ENCODE peak calls at places on chromosomes 7 and 10, in four cellular contexts. J is K562, X is HepG2, L is H1. B is an unnamed sample.

GRCh38 chr10:133283931-133284330 is 7.3 kb upstream of the ADAM8 start:
- DNase-seq in J (no peak), X (no peak), L (no peak), B (no peak)

GRCh38 chr7:8605227-8605626 is 171.8 kb downstream of the NXPH1 start:
- DNase-seq in J (no peak), X (no peak), L (no peak), B (no peak)

GRCh38 chr10:79406683-79407396 is 38.6 kb downstream of the ZCCHC24 start:
- DNase-seq in J (no peak), X (no peak), L (no peak), B (no peak)

GRCh38 chr10:57983226-57983870 is 284.3 kb downstream of the IPMK start:
- DNase-seq in J (no peak), X (no peak), L (no peak), B (no peak)

GRCh38 chr7:115548756-115549155 is 481.8 kb downstream of the TFEC start:
- DNase-seq in J (no peak), X (no peak), L (no peak), B (no peak)

GRCh38 chr7:107035446-107035845 is 9.1 kb upstream of the PRKAR2B start:
- DNase-seq in J (peak), X (no peak), L (no peak), B (peak)

GRCh38 chr7:8136331-8136730 is 125.6 kb downstream of the ICA1 start:
- DNase-seq in J (no peak), X (no peak), L (no peak), B (no peak)

GRCh38 chr7:128217030-128217805 is 23.9 kb upstream of the LEP start:
- DNase-seq in J (peak), X (no peak), L (no peak), B (no peak)

GRCh38 chr7:39709768-39710291 is 86.5 kb downstream of the RALA start:
- DNase-seq in J (no peak), X (no peak), L (no peak), B (no peak)

GRCh38 chr10:30813872-30814471 is 184.4 kb upstream of the LYZL2 start:
- DNase-seq in J (no peak), X (no peak), L (no peak), B (no peak)

GRCh38 chr7:158361326-158361946 is 226.2 kb downstream of the PTPRN2 start:
- DNase-seq in J (no peak), X (no peak), L (peak), B (no peak)
- TF ChIP-seq PHF8 in J (no peak), X (no peak), L (no peak), B (no peak)

DNA sequence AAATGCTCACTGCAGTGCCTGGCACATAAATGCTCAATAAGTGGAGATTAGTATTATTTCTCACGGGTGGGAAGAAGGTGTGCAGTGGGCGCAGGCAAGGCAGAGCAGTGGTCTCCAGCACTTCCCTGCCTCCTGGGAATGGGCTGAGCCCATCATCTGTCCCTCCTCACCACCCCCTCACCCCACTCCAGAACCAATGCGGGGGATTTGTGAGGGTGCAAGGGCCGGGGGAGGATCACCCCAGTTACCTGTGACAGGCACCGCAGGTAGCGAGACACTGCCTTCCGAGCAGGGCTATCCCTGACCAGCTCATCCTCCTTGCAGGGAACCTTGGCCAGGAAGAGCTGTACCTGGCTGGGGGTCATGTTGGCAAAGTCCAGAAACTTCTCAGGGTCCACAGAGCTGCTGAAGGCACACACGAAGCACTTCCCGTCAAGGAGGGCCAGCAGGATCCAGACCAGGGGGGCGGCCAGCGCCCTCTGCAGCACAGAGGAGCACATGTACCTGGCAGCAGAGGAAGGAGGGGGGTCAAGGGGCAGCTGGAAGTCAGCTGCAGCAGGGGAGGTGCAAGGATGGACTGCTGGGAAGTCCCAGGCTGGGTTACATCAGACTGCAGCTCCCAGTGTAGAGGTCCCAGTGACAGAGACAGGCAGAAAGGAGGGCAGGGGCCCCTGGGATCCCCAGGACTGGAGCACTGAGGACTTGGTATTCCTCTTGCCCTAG is 2.8 kb downstream of the CALHM3 start:
- DNase-seq in J (peak), X (no peak), L (no peak), B (no peak)
- TF ChIP-seq RFX5 in J (no peak), X (no peak), L (no peak), B (no peak)

DNA sequence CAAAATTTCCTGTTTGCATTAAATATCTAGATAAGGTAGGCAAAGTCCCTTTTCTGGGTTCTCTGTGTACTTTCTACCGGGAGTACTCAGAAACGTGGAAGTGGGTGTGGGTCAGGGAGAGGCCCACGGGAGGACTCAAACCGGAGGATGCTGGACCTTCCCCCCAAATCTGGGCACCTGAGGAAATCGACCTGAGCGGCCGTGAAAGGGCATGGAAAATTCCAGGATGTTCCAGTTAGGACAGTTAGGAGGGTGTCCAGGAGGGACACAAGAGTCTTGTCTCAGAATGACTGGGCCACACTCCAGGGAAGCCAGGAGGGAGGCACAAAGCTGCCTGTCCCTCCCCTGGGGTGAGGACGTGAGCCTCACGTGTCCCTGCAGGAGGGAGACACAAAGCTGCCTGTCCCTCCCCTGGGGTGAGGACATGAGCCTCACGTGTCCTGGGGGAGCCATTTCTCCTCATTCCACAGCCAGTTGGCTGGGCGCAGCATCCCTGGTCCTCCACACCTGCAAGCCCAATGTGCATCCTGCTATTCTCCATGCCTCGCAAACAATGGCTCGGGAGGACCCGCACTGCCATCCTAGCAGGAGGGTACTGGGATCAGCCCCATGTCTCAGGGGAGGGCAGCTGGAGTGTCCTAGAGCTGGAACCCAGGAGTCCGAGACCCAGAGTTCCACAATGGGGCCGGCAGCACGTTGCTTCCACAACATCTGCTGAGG is 190.5 kb upstream of the PPP2R2D start:
- DNase-seq in J (no peak), X (no peak), L (no peak), B (no peak)
- TF ChIP-seq PHF8 in J (no peak), X (no peak), L (no peak), B (no peak)

DNA sequence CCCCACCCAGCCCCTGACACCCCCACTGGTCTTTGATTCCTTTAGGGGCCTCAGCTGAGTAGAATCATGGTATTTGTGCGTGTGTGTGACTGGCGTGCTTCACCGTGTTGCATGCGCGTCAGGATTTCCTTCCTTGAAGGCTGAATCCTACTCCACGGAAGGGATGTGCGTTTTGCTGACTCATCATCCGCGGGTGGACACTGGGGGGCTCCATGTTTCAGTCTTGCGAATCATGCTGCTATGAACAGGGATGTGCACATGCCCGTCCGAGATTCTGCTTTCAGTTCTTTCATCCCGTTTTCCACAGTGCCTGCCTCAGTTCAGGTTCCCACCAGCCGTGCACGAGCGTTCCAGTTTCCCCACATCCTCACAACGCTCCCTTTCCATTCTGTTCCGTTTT is 20.9 kb upstream of the JAKMIP3 start:
- DNase-seq in J (no peak), X (no peak), L (no peak), B (no peak)
- TF ChIP-seq RFX5 in J (no peak), X (no peak), L (no peak), B (no peak)

B was measured in A549.